ENCODE peak calls at places on chromosome 3, in four cellular contexts. U, Y, C and I are unnamed samples.

GRCh38 chr3:88034463-88034862 is 24.3 kb downstream of the CGGBP1 start:
- DNase-seq in U (no peak), Y (no peak), C (no peak), I (no peak)

GRCh38 chr3:181717505-181717904 is 5.8 kb downstream of the SOX2 start:
- DNase-seq in U (no peak), Y (no peak), C (no peak), I (no peak)

GRCh38 chr3:62319570-62320243 is 53.6 kb downstream of the FEZF2 start:
- DNase-seq in U (no peak), Y (no peak), C (no peak), I (no peak)

GRCh38 chr3:77048186-77048585 is 8.3 kb downstream of the ROBO2 start:
- DNase-seq in U (no peak), Y (no peak), C (no peak), I (no peak)

GRCh38 chr3:90091557-90091956 is 984.1 kb downstream of the EPHA3 start:
- DNase-seq in U (no peak), Y (no peak), C (no peak), I (peak)

GRCh38 chr3:71973337-71974030 is 188.5 kb upstream of the PROK2 start:
- DNase-seq in U (no peak), Y (no peak), C (no peak), I (no peak)

GRCh38 chr3:70095260-70095659 is 95.7 kb downstream of the SAMMSON start:
- DNase-seq in U (no peak), Y (no peak), C (no peak), I (no peak)

GRCh38 chr3:141782386-141782932 is 19.3 kb downstream of the GRK7 start:
- DNase-seq in U (no peak), Y (no peak), C (no peak), I (no peak)

GRCh38 chr3:159828542-159828943 is 160.1 kb upstream of the IL12A start:
- DNase-seq in U (no peak), Y (no peak), C (no peak), I (peak)

GRCh38 chr3:24810881-24811280 is 316.2 kb upstream of the THRB start:
- DNase-seq in U (no peak), Y (peak), C (peak), I (no peak)

GRCh38 chr3:29976871-29977270 is 629.5 kb upstream of the TGFBR2 start:
- DNase-seq in U (no peak), Y (no peak), C (no peak), I (no peak)

GRCh38 chr3:75260-75659 is 121.3 kb upstream of the CHL1 start:
- DNase-seq in U (no peak), Y (no peak), C (no peak), I (no peak)

GRCh38 chr3:143078883-143079282 is 40.7 kb upstream of the CHST2 start:
- DNase-seq in U (no peak), Y (no peak), C (peak), I (no peak)

GRCh38 chr3:197322149-197322548 is 23.7 kb upstream of the DLG1 start:
- DNase-seq in U (no peak), Y (no peak), C (no peak), I (no peak)

GRCh38 chr3:47016934-47017435 is 37.5 kb downstream of the NBEAL2 start:
- DNase-seq in U (no peak), Y (no peak), C (no peak), I (no peak)

GRCh38 chr3:57184516-57184915 is 15.3 kb downstream of the HESX1 start:
- DNase-seq in U (no peak), Y (no peak), C (no peak), I (no peak)
- H3K4me3 ChIP-seq in U (no peak), Y (no peak), C (no peak), I (no peak)

GRCh38 chr3:134363381-134363755 is 10.9 kb downstream of the AMOTL2 start:
- DNase-seq in U (no peak), Y (no peak), C (no peak), I (no peak)
- H3K4me3 ChIP-seq in U (no peak), Y (peak), C (no peak), I (no peak)

GRCh38 chr3:23808525-23808924 is 2.8 kb downstream of the UBE2E1 start:
- DNase-seq in U (no peak), Y (no peak), C (no peak), I (no peak)
- H3K4me3 ChIP-seq in U (no peak), Y (peak), C (peak), I (no peak)

GRCh38 chr3:114756506-114757279 is 390.4 kb downstream of the ZBTB20 start:
- DNase-seq in U (no peak), Y (no peak), C (no peak), I (no peak)
- H3K4me3 ChIP-seq in U (no peak), Y (no peak), C (no peak), I (no peak)

GRCh38 chr3:8969246-8969645 is 6.0 kb upstream of the RAD18 start:
- DNase-seq in U (no peak), Y (no peak), C (no peak), I (no peak)
- H3K4me3 ChIP-seq in U (no peak), Y (no peak), C (no peak), I (no peak)

DNA sequence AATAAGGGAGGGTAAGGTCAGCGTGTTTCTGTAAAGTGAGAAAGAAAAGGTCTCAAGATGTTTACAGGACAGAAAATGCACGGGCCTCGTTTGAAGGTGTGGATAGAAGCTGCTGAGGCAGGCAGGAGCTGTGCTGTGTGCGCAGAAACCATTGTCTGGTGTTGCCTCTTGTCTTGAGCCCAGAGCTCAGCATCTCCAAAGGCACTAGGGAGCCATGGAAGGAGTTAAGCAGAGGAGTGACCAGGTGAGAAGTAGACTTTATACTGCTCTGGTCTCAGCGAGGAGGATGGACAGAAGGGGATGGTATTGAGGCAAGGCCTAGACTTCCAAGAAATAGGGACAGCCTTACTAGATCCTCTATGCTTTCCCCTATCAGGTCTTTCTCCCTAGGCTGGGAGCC is 13.0 kb downstream of the CAND2 start:
- DNase-seq in U (no peak), Y (no peak), C (no peak), I (no peak)
- H3K4me3 ChIP-seq in U (no peak), Y (peak), C (peak), I (no peak)